ENCODE peak calls at places on chromosomes 1 and 21, in nine cellular contexts. One of them, this sample, is unnamed.

GRCh38 chr1:69409731-69410456 is 157.8 kb upstream of the LRRC7 start:
- DNase-seq in activated T-cell treated with anti-CD3 and anti-CD28 coated beads, Interleukin-2, amount 50 U/mL, for 24 hours: no peak
- DNase-seq in stimulated activated CD8-positive, alpha-beta memory T cell treated with anti-CD3 and anti-CD28 coated beads, Interleukin-7, amount 100 ng/mL, for 1 hour: no peak
- DNase-seq in nephron progenitor cell: no peak
- DNase-seq in T follicular helper cell: no peak
- DNase-seq in heart left ventricle: no peak
- DNase-seq in Calu3: no peak
- DNase-seq in A549: no peak
- DNase-seq in WTC11: no peak
- DNase-seq in this sample: no peak

GRCh38 chr1:14320986-14321385 is 277.5 kb upstream of the KAZN start:
- DNase-seq in activated T-cell treated with anti-CD3 and anti-CD28 coated beads, Interleukin-2, amount 50 U/mL, for 24 hours: no peak
- DNase-seq in heart left ventricle: no peak
- DNase-seq in nephron progenitor cell: no peak
- DNase-seq in Calu3: no peak
- DNase-seq in stimulated activated CD8-positive, alpha-beta memory T cell treated with anti-CD3 and anti-CD28 coated beads, Interleukin-7, amount 100 ng/mL, for 1 hour: no peak
- DNase-seq in T follicular helper cell: no peak
- DNase-seq in WTC11: no peak
- DNase-seq in A549: no peak
- DNase-seq in this sample: no peak

GRCh38 chr1:15229569-15230170 is 17.4 kb upstream of the FHAD1 start:
- DNase-seq in heart left ventricle: no peak
- DNase-seq in nephron progenitor cell: no peak
- DNase-seq in Calu3: no peak
- DNase-seq in stimulated activated CD8-positive, alpha-beta memory T cell treated with anti-CD3 and anti-CD28 coated beads, Interleukin-7, amount 100 ng/mL, for 1 hour: no peak
- DNase-seq in WTC11: no peak
- DNase-seq in activated T-cell treated with anti-CD3 and anti-CD28 coated beads, Interleukin-2, amount 50 U/mL, for 24 hours: no peak
- DNase-seq in T follicular helper cell: no peak
- DNase-seq in A549: no peak
- DNase-seq in this sample: no peak

GRCh38 chr21:17461014-17461413 is 51.8 kb upstream of the CXADR start:
- DNase-seq in T follicular helper cell: no peak
- DNase-seq in nephron progenitor cell: no peak
- DNase-seq in WTC11: no peak
- DNase-seq in heart left ventricle: peak; percentile 61
- DNase-seq in activated T-cell treated with anti-CD3 and anti-CD28 coated beads, Interleukin-2, amount 50 U/mL, for 24 hours: no peak
- DNase-seq in A549: peak; percentile 14
- DNase-seq in stimulated activated CD8-positive, alpha-beta memory T cell treated with anti-CD3 and anti-CD28 coated beads, Interleukin-7, amount 100 ng/mL, for 1 hour: no peak
- DNase-seq in Calu3: no peak
- DNase-seq in this sample: no peak

GRCh38 chr1:22509815-22510214 is 53.5 kb upstream of the EPHA8 start:
- DNase-seq in Calu3: no peak
- DNase-seq in heart left ventricle: no peak
- DNase-seq in T follicular helper cell: no peak
- DNase-seq in activated T-cell treated with anti-CD3 and anti-CD28 coated beads, Interleukin-2, amount 50 U/mL, for 24 hours: no peak
- DNase-seq in stimulated activated CD8-positive, alpha-beta memory T cell treated with anti-CD3 and anti-CD28 coated beads, Interleukin-7, amount 100 ng/mL, for 1 hour: no peak
- DNase-seq in A549: no peak
- DNase-seq in WTC11: no peak
- DNase-seq in nephron progenitor cell: no peak
- DNase-seq in this sample: no peak

GRCh38 chr21:42565886-42566523 is 52.4 kb downstream of the SLC37A1 start:
- DNase-seq in heart left ventricle: no peak
- DNase-seq in activated T-cell treated with anti-CD3 and anti-CD28 coated beads, Interleukin-2, amount 50 U/mL, for 24 hours: peak; percentile 20
- DNase-seq in WTC11: peak; percentile 10
- DNase-seq in stimulated activated CD8-positive, alpha-beta memory T cell treated with anti-CD3 and anti-CD28 coated beads, Interleukin-7, amount 100 ng/mL, for 1 hour: no peak
- DNase-seq in nephron progenitor cell: no peak
- DNase-seq in T follicular helper cell: no peak
- DNase-seq in Calu3: no peak
- DNase-seq in A549: no peak
- DNase-seq in this sample: peak; percentile 59

GRCh38 chr1:175373786-175374623 is 181.4 kb upstream of the KIAA0040 start:
- DNase-seq in T follicular helper cell: no peak
- DNase-seq in A549: peak; percentile 29
- DNase-seq in Calu3: peak; percentile 56
- DNase-seq in WTC11: peak; percentile 75
- DNase-seq in activated T-cell treated with anti-CD3 and anti-CD28 coated beads, Interleukin-2, amount 50 U/mL, for 24 hours: peak; percentile 35
- DNase-seq in heart left ventricle: no peak
- DNase-seq in nephron progenitor cell: peak; percentile 74
- DNase-seq in stimulated activated CD8-positive, alpha-beta memory T cell treated with anti-CD3 and anti-CD28 coated beads, Interleukin-7, amount 100 ng/mL, for 1 hour: no peak
- DNase-seq in this sample: no peak

GRCh38 chr1:203189951-203190352 is 3.4 kb upstream of the CHI3L1 start:
- DNase-seq in Calu3: no peak
- DNase-seq in WTC11: no peak
- DNase-seq in T follicular helper cell: no peak
- DNase-seq in activated T-cell treated with anti-CD3 and anti-CD28 coated beads, Interleukin-2, amount 50 U/mL, for 24 hours: no peak
- DNase-seq in stimulated activated CD8-positive, alpha-beta memory T cell treated with anti-CD3 and anti-CD28 coated beads, Interleukin-7, amount 100 ng/mL, for 1 hour: no peak
- DNase-seq in heart left ventricle: no peak
- DNase-seq in nephron progenitor cell: no peak
- DNase-seq in A549: no peak
- DNase-seq in this sample: peak; percentile 33

GRCh38 chr1:203536981-203537455 is 43.1 kb downstream of the OPTC start:
- DNase-seq in Calu3: peak; percentile 53
- DNase-seq in stimulated activated CD8-positive, alpha-beta memory T cell treated with anti-CD3 and anti-CD28 coated beads, Interleukin-7, amount 100 ng/mL, for 1 hour: no peak
- DNase-seq in T follicular helper cell: no peak
- DNase-seq in A549: no peak
- DNase-seq in nephron progenitor cell: no peak
- DNase-seq in WTC11: no peak
- DNase-seq in heart left ventricle: no peak
- DNase-seq in activated T-cell treated with anti-CD3 and anti-CD28 coated beads, Interleukin-2, amount 50 U/mL, for 24 hours: no peak
- DNase-seq in this sample: no peak

GRCh38 chr1:52632732-52633290 is at the start of gene SHISAL2A:
- DNase-seq in activated T-cell treated with anti-CD3 and anti-CD28 coated beads, Interleukin-2, amount 50 U/mL, for 24 hours: peak; percentile 82
- DNase-seq in WTC11: peak; percentile 73
- DNase-seq in A549: no peak
- DNase-seq in heart left ventricle: peak; percentile 28
- DNase-seq in T follicular helper cell: peak; percentile 50
- DNase-seq in Calu3: peak; percentile 13
- DNase-seq in stimulated activated CD8-positive, alpha-beta memory T cell treated with anti-CD3 and anti-CD28 coated beads, Interleukin-7, amount 100 ng/mL, for 1 hour: peak; percentile 30
- DNase-seq in nephron progenitor cell: peak; percentile 65
- DNase-seq in this sample: peak; percentile 86

GRCh38 chr1:54962612-54963395 is 17.6 kb upstream of the TMEM61 start:
- DNase-seq in Calu3: no peak
- DNase-seq in activated T-cell treated with anti-CD3 and anti-CD28 coated beads, Interleukin-2, amount 50 U/mL, for 24 hours: no peak
- DNase-seq in heart left ventricle: no peak
- DNase-seq in A549: no peak
- DNase-seq in WTC11: no peak
- DNase-seq in stimulated activated CD8-positive, alpha-beta memory T cell treated with anti-CD3 and anti-CD28 coated beads, Interleukin-7, amount 100 ng/mL, for 1 hour: no peak
- DNase-seq in nephron progenitor cell: no peak
- DNase-seq in T follicular helper cell: no peak
- DNase-seq in this sample: no peak

GRCh38 chr1:230808268-230808872 is 60.0 kb downstream of the C1orf198 start:
- DNase-seq in A549: no peak
- DNase-seq in heart left ventricle: no peak
- DNase-seq in nephron progenitor cell: no peak
- DNase-seq in Calu3: no peak
- DNase-seq in T follicular helper cell: no peak
- DNase-seq in activated T-cell treated with anti-CD3 and anti-CD28 coated beads, Interleukin-2, amount 50 U/mL, for 24 hours: no peak
- DNase-seq in stimulated activated CD8-positive, alpha-beta memory T cell treated with anti-CD3 and anti-CD28 coated beads, Interleukin-7, amount 100 ng/mL, for 1 hour: no peak
- DNase-seq in WTC11: no peak
- DNase-seq in this sample: no peak

GRCh38 chr1:94875794-94876193 is 51.1 kb downstream of the CNN3 start:
- DNase-seq in nephron progenitor cell: no peak
- DNase-seq in stimulated activated CD8-positive, alpha-beta memory T cell treated with anti-CD3 and anti-CD28 coated beads, Interleukin-7, amount 100 ng/mL, for 1 hour: no peak
- DNase-seq in WTC11: no peak
- DNase-seq in Calu3: no peak
- DNase-seq in heart left ventricle: no peak
- DNase-seq in A549: no peak
- DNase-seq in activated T-cell treated with anti-CD3 and anti-CD28 coated beads, Interleukin-2, amount 50 U/mL, for 24 hours: no peak
- DNase-seq in T follicular helper cell: no peak
- DNase-seq in this sample: no peak

GRCh38 chr1:56696663-56697062 is 51.5 kb downstream of the PRKAA2 start:
- DNase-seq in nephron progenitor cell: no peak
- DNase-seq in T follicular helper cell: no peak
- DNase-seq in heart left ventricle: no peak
- DNase-seq in stimulated activated CD8-positive, alpha-beta memory T cell treated with anti-CD3 and anti-CD28 coated beads, Interleukin-7, amount 100 ng/mL, for 1 hour: no peak
- DNase-seq in A549: no peak
- DNase-seq in WTC11: no peak
- DNase-seq in Calu3: no peak
- DNase-seq in activated T-cell treated with anti-CD3 and anti-CD28 coated beads, Interleukin-2, amount 50 U/mL, for 24 hours: no peak
- DNase-seq in this sample: no peak

GRCh38 chr1:183864611-183865010 is 59.7 kb downstream of the RGL1 start:
- DNase-seq in nephron progenitor cell: no peak
- DNase-seq in T follicular helper cell: no peak
- DNase-seq in heart left ventricle: no peak
- DNase-seq in Calu3: no peak
- DNase-seq in A549: no peak
- DNase-seq in stimulated activated CD8-positive, alpha-beta memory T cell treated with anti-CD3 and anti-CD28 coated beads, Interleukin-7, amount 100 ng/mL, for 1 hour: no peak
- DNase-seq in WTC11: no peak
- DNase-seq in activated T-cell treated with anti-CD3 and anti-CD28 coated beads, Interleukin-2, amount 50 U/mL, for 24 hours: no peak
- DNase-seq in this sample: no peak

GRCh38 chr1:173411835-173412742 is 65.0 kb upstream of the PRDX6 start:
- DNase-seq in stimulated activated CD8-positive, alpha-beta memory T cell treated with anti-CD3 and anti-CD28 coated beads, Interleukin-7, amount 100 ng/mL, for 1 hour: no peak
- DNase-seq in T follicular helper cell: no peak
- DNase-seq in heart left ventricle: no peak
- DNase-seq in activated T-cell treated with anti-CD3 and anti-CD28 coated beads, Interleukin-2, amount 50 U/mL, for 24 hours: no peak
- DNase-seq in A549: no peak
- DNase-seq in WTC11: no peak
- DNase-seq in Calu3: no peak
- DNase-seq in nephron progenitor cell: no peak
- DNase-seq in this sample: no peak

GRCh38 chr1:17315542-17316130 is 7.6 kb downstream of the PADI4 start:
- DNase-seq in Calu3: no peak
- DNase-seq in activated T-cell treated with anti-CD3 and anti-CD28 coated beads, Interleukin-2, amount 50 U/mL, for 24 hours: no peak
- DNase-seq in heart left ventricle: no peak
- DNase-seq in stimulated activated CD8-positive, alpha-beta memory T cell treated with anti-CD3 and anti-CD28 coated beads, Interleukin-7, amount 100 ng/mL, for 1 hour: no peak
- DNase-seq in WTC11: peak; percentile 41
- DNase-seq in A549: no peak
- DNase-seq in T follicular helper cell: no peak
- DNase-seq in nephron progenitor cell: no peak
- DNase-seq in this sample: no peak

GRCh38 chr1:99713006-99713405 is 53.4 kb downstream of the FRRS1 start:
- DNase-seq in WTC11: no peak
- DNase-seq in Calu3: no peak
- DNase-seq in heart left ventricle: no peak
- DNase-seq in nephron progenitor cell: no peak
- DNase-seq in activated T-cell treated with anti-CD3 and anti-CD28 coated beads, Interleukin-2, amount 50 U/mL, for 24 hours: no peak
- DNase-seq in A549: no peak
- DNase-seq in T follicular helper cell: no peak
- DNase-seq in stimulated activated CD8-positive, alpha-beta memory T cell treated with anti-CD3 and anti-CD28 coated beads, Interleukin-7, amount 100 ng/mL, for 1 hour: no peak
- DNase-seq in this sample: no peak

GRCh38 chr1:16727190-16728111 is 12.9 kb upstream of the RNU1-4 start:
- DNase-seq in T follicular helper cell: no peak
- DNase-seq in A549: peak; percentile 53
- DNase-seq in nephron progenitor cell: no peak
- DNase-seq in stimulated activated CD8-positive, alpha-beta memory T cell treated with anti-CD3 and anti-CD28 coated beads, Interleukin-7, amount 100 ng/mL, for 1 hour: no peak
- DNase-seq in activated T-cell treated with anti-CD3 and anti-CD28 coated beads, Interleukin-2, amount 50 U/mL, for 24 hours: peak; percentile 70
- DNase-seq in Calu3: peak; percentile 47
- DNase-seq in WTC11: peak; percentile 63
- DNase-seq in heart left ventricle: no peak
- DNase-seq in this sample: peak; percentile 82

GRCh38 chr1:26786437-26787380 is 1.0 kb upstream of the PIGV start:
- DNase-seq in T follicular helper cell: no peak
- DNase-seq in heart left ventricle: peak; percentile 74
- DNase-seq in activated T-cell treated with anti-CD3 and anti-CD28 coated beads, Interleukin-2, amount 50 U/mL, for 24 hours: peak; percentile 60
- DNase-seq in stimulated activated CD8-positive, alpha-beta memory T cell treated with anti-CD3 and anti-CD28 coated beads, Interleukin-7, amount 100 ng/mL, for 1 hour: no peak
- DNase-seq in Calu3: peak; percentile 30
- DNase-seq in nephron progenitor cell: peak; percentile 32
- DNase-seq in WTC11: peak; percentile 48
- DNase-seq in A549: no peak
- DNase-seq in this sample: peak; percentile 71

GRCh38 chr1:64268653-64269557 is 65.5 kb downstream of the UBE2U start:
- DNase-seq in nephron progenitor cell: peak; percentile 77
- DNase-seq in Calu3: peak; percentile 78
- DNase-seq in A549: peak; percentile 27
- DNase-seq in heart left ventricle: peak; percentile 73
- DNase-seq in WTC11: peak; percentile 72
- DNase-seq in activated T-cell treated with anti-CD3 and anti-CD28 coated beads, Interleukin-2, amount 50 U/mL, for 24 hours: peak; percentile 41
- DNase-seq in stimulated activated CD8-positive, alpha-beta memory T cell treated with anti-CD3 and anti-CD28 coated beads, Interleukin-7, amount 100 ng/mL, for 1 hour: peak; percentile 7
- DNase-seq in T follicular helper cell: peak; percentile 53
- DNase-seq in this sample: peak; percentile 76

GRCh38 chr21:28540514-28540913 is 452.2 kb downstream of the LTN1 start:
- DNase-seq in heart left ventricle: no peak
- DNase-seq in activated T-cell treated with anti-CD3 and anti-CD28 coated beads, Interleukin-2, amount 50 U/mL, for 24 hours: no peak
- DNase-seq in nephron progenitor cell: no peak
- DNase-seq in T follicular helper cell: no peak
- DNase-seq in Calu3: no peak
- DNase-seq in WTC11: no peak
- DNase-seq in stimulated activated CD8-positive, alpha-beta memory T cell treated with anti-CD3 and anti-CD28 coated beads, Interleukin-7, amount 100 ng/mL, for 1 hour: no peak
- DNase-seq in A549: no peak
- DNase-seq in this sample: no peak

GRCh38 chr1:77544845-77545244 is 137.6 kb downstream of the ZZZ3 start:
- DNase-seq in WTC11: no peak
- DNase-seq in T follicular helper cell: no peak
- DNase-seq in stimulated activated CD8-positive, alpha-beta memory T cell treated with anti-CD3 and anti-CD28 coated beads, Interleukin-7, amount 100 ng/mL, for 1 hour: no peak
- DNase-seq in activated T-cell treated with anti-CD3 and anti-CD28 coated beads, Interleukin-2, amount 50 U/mL, for 24 hours: no peak
- DNase-seq in nephron progenitor cell: no peak
- DNase-seq in Calu3: no peak
- DNase-seq in heart left ventricle: no peak
- DNase-seq in A549: no peak
- DNase-seq in this sample: no peak

GRCh38 chr1:91166106-91166712 is 144.4 kb upstream of the ZNF644 start:
- DNase-seq in Calu3: peak; percentile 59
- DNase-seq in activated T-cell treated with anti-CD3 and anti-CD28 coated beads, Interleukin-2, amount 50 U/mL, for 24 hours: no peak
- DNase-seq in T follicular helper cell: peak; percentile 3
- DNase-seq in nephron progenitor cell: peak; percentile 66
- DNase-seq in A549: peak; percentile 28
- DNase-seq in WTC11: peak; percentile 68
- DNase-seq in heart left ventricle: no peak
- DNase-seq in stimulated activated CD8-positive, alpha-beta memory T cell treated with anti-CD3 and anti-CD28 coated beads, Interleukin-7, amount 100 ng/mL, for 1 hour: no peak
- DNase-seq in this sample: peak; percentile 74

GRCh38 chr1:28199328-28200233 is 23.1 kb upstream of the PTAFR start:
- DNase-seq in heart left ventricle: no peak
- DNase-seq in nephron progenitor cell: no peak
- DNase-seq in Calu3: no peak
- DNase-seq in WTC11: no peak
- DNase-seq in stimulated activated CD8-positive, alpha-beta memory T cell treated with anti-CD3 and anti-CD28 coated beads, Interleukin-7, amount 100 ng/mL, for 1 hour: peak; percentile 14
- DNase-seq in T follicular helper cell: peak; percentile 21
- DNase-seq in A549: no peak
- DNase-seq in activated T-cell treated with anti-CD3 and anti-CD28 coated beads, Interleukin-2, amount 50 U/mL, for 24 hours: peak; percentile 75
- DNase-seq in this sample: peak; percentile 83

GRCh38 chr1:77958391-77958790 is 20.5 kb downstream of the FUBP1 start:
- DNase-seq in activated T-cell treated with anti-CD3 and anti-CD28 coated beads, Interleukin-2, amount 50 U/mL, for 24 hours: no peak
- DNase-seq in Calu3: no peak
- DNase-seq in WTC11: no peak
- DNase-seq in A549: no peak
- DNase-seq in nephron progenitor cell: no peak
- DNase-seq in T follicular helper cell: no peak
- DNase-seq in heart left ventricle: no peak
- DNase-seq in stimulated activated CD8-positive, alpha-beta memory T cell treated with anti-CD3 and anti-CD28 coated beads, Interleukin-7, amount 100 ng/mL, for 1 hour: no peak
- DNase-seq in this sample: no peak

GRCh38 chr1:162131405-162132321 is 62.2 kb downstream of the NOS1AP start:
- DNase-seq in activated T-cell treated with anti-CD3 and anti-CD28 coated beads, Interleukin-2, amount 50 U/mL, for 24 hours: no peak
- DNase-seq in nephron progenitor cell: no peak
- DNase-seq in A549: no peak
- DNase-seq in stimulated activated CD8-positive, alpha-beta memory T cell treated with anti-CD3 and anti-CD28 coated beads, Interleukin-7, amount 100 ng/mL, for 1 hour: no peak
- DNase-seq in T follicular helper cell: no peak
- DNase-seq in WTC11: no peak
- DNase-seq in Calu3: no peak
- DNase-seq in heart left ventricle: no peak
- DNase-seq in this sample: no peak

GRCh38 chr1:203040518-203041275 is 14.4 kb downstream of the PPFIA4 start:
- DNase-seq in T follicular helper cell: no peak
- DNase-seq in activated T-cell treated with anti-CD3 and anti-CD28 coated beads, Interleukin-2, amount 50 U/mL, for 24 hours: no peak
- DNase-seq in Calu3: no peak
- DNase-seq in WTC11: no peak
- DNase-seq in stimulated activated CD8-positive, alpha-beta memory T cell treated with anti-CD3 and anti-CD28 coated beads, Interleukin-7, amount 100 ng/mL, for 1 hour: no peak
- DNase-seq in nephron progenitor cell: no peak
- DNase-seq in heart left ventricle: no peak
- DNase-seq in A549: no peak
- DNase-seq in this sample: no peak

GRCh38 chr1:220680085-220680687 is 10.0 kb upstream of the C1orf115 start:
- DNase-seq in A549: peak; percentile 62
- DNase-seq in stimulated activated CD8-positive, alpha-beta memory T cell treated with anti-CD3 and anti-CD28 coated beads, Interleukin-7, amount 100 ng/mL, for 1 hour: no peak
- DNase-seq in Calu3: peak; percentile 37
- DNase-seq in T follicular helper cell: no peak
- DNase-seq in WTC11: no peak
- DNase-seq in nephron progenitor cell: peak; percentile 41
- DNase-seq in activated T-cell treated with anti-CD3 and anti-CD28 coated beads, Interleukin-2, amount 50 U/mL, for 24 hours: no peak
- DNase-seq in heart left ventricle: no peak
- DNase-seq in this sample: no peak

GRCh38 chr1:246708166-246708565 is 16.0 kb upstream of the SCCPDH start:
- DNase-seq in Calu3: no peak
- DNase-seq in WTC11: no peak
- DNase-seq in activated T-cell treated with anti-CD3 and anti-CD28 coated beads, Interleukin-2, amount 50 U/mL, for 24 hours: no peak
- DNase-seq in heart left ventricle: no peak
- DNase-seq in stimulated activated CD8-positive, alpha-beta memory T cell treated with anti-CD3 and anti-CD28 coated beads, Interleukin-7, amount 100 ng/mL, for 1 hour: no peak
- DNase-seq in nephron progenitor cell: no peak
- DNase-seq in A549: no peak
- DNase-seq in T follicular helper cell: no peak
- DNase-seq in this sample: no peak